ENCODE peak calls at places on chromosomes 7 and 10, in eight cellular contexts. W is T-cell; S is AG04450; P is upper lobe of right lung; U is NCI-H774; R is suprapubic skin; N is stimulated activated naive CD4-positive, alpha-beta T cell treated with Interleukin-2 at 50 U/mL for 16 hours; A is stimulated activated CD8-positive, alpha-beta memory T cell treated with anti-CD3 and anti-CD28 coated beads, Interleukin-15, amount 100 ng/mL, for 24 hours. J is an unnamed sample.
A peak's percentile ranks its signal among the peaks of the same experiment; 100 is the strongest.

GRCh38 chr10:57988964-57989363 is 278.7 kb downstream of the IPMK start:
- DNase-seq in A (no peak), S (no peak), P (no peak), U (no peak), N (no peak), R (no peak), W (no peak), J (no peak)

GRCh38 chr10:126422561-126422960 is 34.3 kb upstream of the ADAM12 start:
- DNase-seq in R (no peak), N (no peak), S (no peak), P (no peak), W (no peak), A (no peak), U (no peak), J (no peak)

GRCh38 chr10:81548160-81548559 is 326.8 kb upstream of the NRG3 start:
- DNase-seq in S (no peak), A (no peak), U (no peak), W (no peak), R (no peak), P (no peak), N (no peak), J (no peak)

GRCh38 chr10:132192991-132193670 is 6.4 kb downstream of the DPYSL4 start:
- DNase-seq in R (no peak), U (no peak), W (no peak), P (no peak), A (no peak), N (no peak), S (no peak), J (no peak)

GRCh38 chr7:91126762-91127161 is 137.5 kb upstream of the FZD1 start:
- DNase-seq in R (no peak), N (no peak), S (no peak), W (no peak), P (no peak), U (no peak), A (no peak), J (no peak)

GRCh38 chr10:108385963-108386362 is 1221.5 kb upstream of the SORCS1 start:
- DNase-seq in S (no peak), U (no peak), R (no peak), N (no peak), P (no peak), W (no peak), A (no peak), J (no peak)

GRCh38 chr7:30932562-30932961 is 20.9 kb downstream of the AQP1 start:
- DNase-seq in N (no peak), U (no peak), S (no peak), R (no peak), A (no peak), P (no peak), W (no peak), J (no peak)

GRCh38 chr10:22666287-22667092 is 47.9 kb downstream of the PIP4K2A start:
- DNase-seq in A (no peak), U (no peak), R (no peak), S (no peak), N (peak; percentile 36), P (no peak), W (peak; percentile 74), J (no peak)

J was measured in AG08396.